ENCODE peak calls at places on chromosomes 2 and 18, in six cellular contexts. N is vagina, S is H7, Q is GM12891, I is NAMALWA, T is NCI-H1105. C is an unnamed sample.

GRCh38 chr18:63708650-63709049 is 5.9 kb downstream of the SERPINB11 start:
- DNase-seq in N (no peak), S (no peak), Q (no peak), I (no peak), T (no peak), C (peak; percentile 11)

GRCh38 chr18:38076346-38077053 is 510.9 kb upstream of the CELF4 start:
- DNase-seq in N (no peak), S (no peak), Q (no peak), I (no peak), T (no peak), C (no peak)

GRCh38 chr2:135916232-135916631 is 40.0 kb upstream of the MCM6 start:
- DNase-seq in N (no peak), S (no peak), Q (no peak), I (peak; percentile 82), T (peak; percentile 10), C (peak; percentile 67)

GRCh38 chr2:188244383-188244782 is 47.3 kb upstream of the GULP1 start:
- DNase-seq in N (no peak), S (no peak), Q (no peak), I (no peak), T (no peak), C (no peak)

GRCh38 chr18:47926101-47926850 is 4.2 kb downstream of the SMAD2 start:
- DNase-seq in N (no peak), S (no peak), Q (no peak), I (no peak), T (no peak), C (peak; percentile 55)

GRCh38 chr2:240405133-240405532 is 30.3 kb upstream of the GPC1 start:
- DNase-seq in N (no peak), S (no peak), Q (no peak), I (no peak), T (no peak), C (no peak)

GRCh38 chr2:240229005-240229404 is 88.5 kb upstream of the OTOS start:
- DNase-seq in N (no peak), S (no peak), Q (no peak), I (no peak), T (no peak), C (peak; percentile 1)

GRCh38 chr2:29033172-29033571 is 41.2 kb downstream of the PCARE start:
- DNase-seq in N (no peak), S (peak; percentile 69), Q (no peak), I (no peak), T (no peak), C (no peak)

GRCh38 chr2:234951386-234952269 is at the start of gene SH3BP4:
- DNase-seq in N (no peak), S (peak; percentile 98), Q (no peak), I (no peak), T (peak; percentile 22), C (no peak)

GRCh38 chr2:102226612-102227351 is 40.0 kb downstream of the IL1RL2 start:
- DNase-seq in N (peak; percentile 83), S (no peak), Q (no peak), I (no peak), T (no peak), C (no peak)

GRCh38 chr2:16725549-16725948 is 59.9 kb upstream of the CYRIA start:
- DNase-seq in N (no peak), S (no peak), Q (no peak), I (no peak), T (no peak), C (no peak)